ENCODE peak calls at places on chromosomes 4 and X, in ten cellular contexts. U is activated CD4-positive, alpha-beta T cell treated with anti-CD3 and anti-CD28 coated beads, Interleukin-2, amount 50 U/mL, for 24 hours; P is AG08396; W is Peyer's patch; D is mammary epithelial cell; C is SJCRH30; X is stimulated activated CD8-positive, alpha-beta memory T cell treated with anti-CD3 and anti-CD28 coated beads, Interleukin-4, amount 100 ng/mL, for 48 hours; Q is left ventricle myocardium superior; N is memory B cell; M is effector memory CD8-positive, alpha-beta T cell. Y is an unnamed sample.

GRCh38 chr4:16608123-16608522 is 290.3 kb downstream of the LDB2 start:
- DNase-seq in D (no peak), N (no peak), M (no peak), Q (no peak), P (no peak), U (no peak), C (no peak), W (no peak), X (no peak), Y (no peak)

GRCh38 chrX:13821740-13822139 is 4.8 kb upstream of the GPM6B start:
- DNase-seq in M (no peak), D (peak), P (no peak), Q (no peak), C (no peak), W (no peak), U (no peak), N (no peak), X (no peak), Y (no peak)

GRCh38 chrX:128931071-128931470 is 592.2 kb downstream of the SMARCA1 start:
- DNase-seq in N (no peak), D (no peak), M (no peak), W (no peak), P (no peak), U (no peak), Q (no peak), C (no peak), X (no peak), Y (no peak)

GRCh38 chrX:39152106-39152649 is 350.9 kb downstream of the MID1IP1 start:
- DNase-seq in P (peak), U (no peak), N (peak), D (no peak), M (no peak), Q (peak), C (peak), X (peak), W (peak), Y (peak)

GRCh38 chrX:7147431-7147977 is at the start of gene STS:
- DNase-seq in D (peak), M (peak), N (peak), Q (peak), U (peak), W (peak), X (peak), C (peak), P (no peak), Y (no peak)

GRCh38 chr4:21992330-21992729 is 43.8 kb upstream of the KCNIP4 start:
- DNase-seq in Q (no peak), M (no peak), U (no peak), C (no peak), X (no peak), D (no peak), N (no peak), W (no peak), P (no peak), Y (no peak)

GRCh38 chr4:1332686-1333085 is 14.3 kb upstream of the UVSSA start:
- DNase-seq in X (no peak), D (no peak), P (no peak), M (no peak), U (no peak), W (no peak), Q (no peak), C (no peak), N (no peak), Y (no peak)

GRCh38 chr4:6020633-6021032 is 2.4 kb upstream of the C4orf50 start:
- DNase-seq in Q (no peak), U (no peak), X (no peak), C (no peak), P (no peak), N (no peak), W (no peak), D (no peak), M (no peak), Y (no peak)

GRCh38 chrX:106751407-106751806 is 24.9 kb downstream of the RNF128 start:
- DNase-seq in Q (no peak), N (no peak), W (no peak), M (no peak), D (no peak), C (no peak), U (no peak), X (no peak), P (no peak), Y (no peak)

GRCh38 chr4:175427751-175428150 is 384.3 kb downstream of the GPM6A start:
- DNase-seq in N (no peak), C (no peak), X (no peak), W (no peak), D (no peak), Q (no peak), M (no peak), P (no peak), U (no peak), Y (no peak)

GRCh38 chrX:45765726-45766125 is 565.0 kb upstream of the DIPK2B start:
- DNase-seq in M (no peak), U (no peak), X (no peak), W (no peak), N (no peak), D (no peak), Q (no peak), P (no peak), C (no peak), Y (peak)

GRCh38 chrX:10395643-10396042 is 224.7 kb downstream of the MID1 start:
- DNase-seq in C (no peak), W (no peak), P (no peak), M (no peak), X (no peak), N (no peak), D (no peak), Q (no peak), U (no peak), Y (no peak)

GRCh38 chr4:126592088-126592487 is 1040.7 kb upstream of the INTU start:
- DNase-seq in C (no peak), Q (no peak), N (no peak), P (no peak), X (no peak), W (no peak), M (no peak), U (no peak), D (no peak), Y (no peak)

GRCh38 chr4:178632415-178632814 is 1190.2 kb upstream of the AGA start:
- DNase-seq in P (no peak), W (no peak), N (no peak), U (no peak), D (no peak), Q (no peak), C (no peak), X (no peak), M (no peak), Y (peak)

GRCh38 chr4:119211856-119212250 is 660 bp upstream of the USP53 start:
- DNase-seq in N (peak), U (no peak), Q (no peak), P (no peak), W (no peak), D (no peak), C (no peak), X (no peak), M (no peak), Y (no peak)

Y was measured in PC-3.